ENCODE peak calls at places on chromosome 20, in eight cellular contexts. W is epithelial cell of esophagus, D is heart left ventricle, C is sigmoid colon, F is cardiac muscle cell, N is pancreas, I is OCI-LY7, Z is heart right ventricle. U is an unnamed sample.

GRCh38 chr20:58829531-58829941 is 21.2 kb downstream of the GNAS-AS1 start:
- DNase-seq in D (peak; percentile 60), F (peak; percentile 25), Z (peak; percentile 49), I (no peak), W (peak; percentile 20), C (no peak), N (no peak), U (peak; percentile 34)

GRCh38 chr20:44731657-44732056 is 14.0 kb upstream of the KCNK15 start:
- DNase-seq in C (no peak), D (no peak), W (no peak), Z (no peak), F (no peak), N (no peak), I (no peak), U (no peak)

GRCh38 chr20:59385461-59385860 is 85.0 kb downstream of the EDN3 start:
- DNase-seq in I (no peak), W (no peak), Z (no peak), N (no peak), F (no peak), D (no peak), C (no peak), U (no peak)

GRCh38 chr20:33890557-33890956 is 79.4 kb downstream of the CHMP4B start:
- DNase-seq in D (no peak), I (no peak), F (no peak), C (no peak), N (no peak), Z (no peak), W (no peak), U (no peak)

GRCh38 chr20:6818033-6818808 is 50.7 kb downstream of the BMP2 start:
- DNase-seq in Z (no peak), C (no peak), I (no peak), D (no peak), W (peak; percentile 6), N (no peak), F (peak; percentile 24), U (no peak)

GRCh38 chr20:4162766-4163165 is 147.4 kb upstream of the RNF24 start:
- DNase-seq in F (no peak), Z (no peak), I (no peak), N (no peak), W (no peak), C (no peak), D (no peak), U (no peak)

GRCh38 chr20:49747707-49748524 is 34.2 kb upstream of the B4GALT5 start:
- DNase-seq in C (peak; percentile 97), D (peak; percentile 91), I (no peak), N (peak; percentile 57), Z (peak; percentile 93), W (no peak), F (peak; percentile 96), U (peak; percentile 86)

GRCh38 chr20:661474-662288 is 8.7 kb upstream of the SRXN1 start:
- DNase-seq in D (no peak), C (no peak), I (no peak), W (peak; percentile 64), F (no peak), N (no peak), Z (no peak), U (no peak)

GRCh38 chr20:346640-347316 is at the start of gene NRSN2:
- DNase-seq in I (no peak), F (peak; percentile 72), W (no peak), Z (peak; percentile 70), D (peak; percentile 74), N (peak; percentile 53), C (peak; percentile 85), U (peak; percentile 66)

GRCh38 chr20:19975436-19975799 is 41.7 kb upstream of the NAA20 start:
- DNase-seq in D (no peak), N (peak; percentile 55), I (no peak), F (peak; percentile 52), W (no peak), C (peak; percentile 77), Z (peak; percentile 40), U (peak; percentile 62)

GRCh38 chr20:7822772-7823171 is 117.5 kb downstream of the HAO1 start:
- DNase-seq in D (no peak), I (no peak), Z (no peak), F (no peak), N (no peak), C (no peak), W (no peak), U (no peak)

GRCh38 chr20:34129518-34130162 is 17.6 kb upstream of the EIF2S2 start:
- DNase-seq in I (peak; percentile 84), Z (peak; percentile 64), N (peak; percentile 47), F (peak; percentile 83), C (peak; percentile 70), W (peak; percentile 77), D (peak; percentile 52), U (peak; percentile 69)

GRCh38 chr20:46903256-46903655 is 8.6 kb downstream of the EYA2 start:
- DNase-seq in C (no peak), F (no peak), Z (no peak), W (no peak), N (no peak), I (no peak), D (no peak), U (no peak)

GRCh38 chr20:25081065-25081729 is 744 bp downstream of the VSX1 start:
- DNase-seq in F (peak; percentile 26), N (no peak), I (no peak), W (peak; percentile 44), Z (no peak), C (no peak), D (no peak), U (no peak)

GRCh38 chr20:38866265-38867061 is 59.8 kb upstream of the FAM83D start:
- DNase-seq in N (no peak), W (no peak), F (no peak), Z (no peak), I (no peak), C (no peak), D (no peak), U (no peak)

GRCh38 chr20:51089840-51090239 is 66.9 kb upstream of the KCNG1 start:
- DNase-seq in I (no peak), D (no peak), N (no peak), F (no peak), C (no peak), Z (no peak), W (no peak), U (no peak)

GRCh38 chr20:49819702-49820101 is 7.1 kb downstream of the SLC9A8 start:
- DNase-seq in D (no peak), F (no peak), I (no peak), Z (no peak), W (no peak), N (no peak), C (no peak), U (no peak)

GRCh38 chr20:275791-276190 is 14.8 kb downstream of the C20orf96 start:
- DNase-seq in D (no peak), N (no peak), W (no peak), I (no peak), Z (no peak), C (no peak), F (no peak), U (no peak)

GRCh38 chr20:48697845-48698491 is 129.8 kb downstream of the PREX1 start:
- DNase-seq in D (peak; percentile 81), W (peak; percentile 75), N (peak; percentile 52), F (peak; percentile 94), I (no peak), C (peak; percentile 75), Z (peak; percentile 79), U (peak; percentile 87)
- TF ChIP-seq CTCF in D (no peak), W (no peak), N (no peak), F (no peak), I (no peak), C (no peak), Z (no peak), U (no peak)

GRCh38 chr20:63978319-63979220 is 872 bp downstream of the SAMD10 start:
- DNase-seq in I (peak; percentile 84), N (peak; percentile 85), D (peak; percentile 86), F (peak; percentile 49), Z (peak; percentile 82), C (peak; percentile 85), W (peak; percentile 83), U (peak; percentile 33)

GRCh38 chr20:63979221-63979548 is 257 bp downstream of the SAMD10 start:
- DNase-seq in Z (no peak), D (no peak), F (no peak), N (no peak), W (no peak), C (no peak), I (no peak), U (no peak)

GRCh38 chr20:63976980-63977391 is 2.5 kb downstream of the SAMD10 start:
- DNase-seq in W (no peak), C (peak; percentile 57), I (no peak), F (no peak), Z (no peak), N (no peak), D (peak; percentile 8), U (no peak)

GRCh38 chr20:63979549-63980316 is at the start of gene SAMD10:
- DNase-seq in D (peak; percentile 58), F (peak; percentile 37), C (no peak), N (no peak), W (peak; percentile 42), I (peak; percentile 73), Z (peak; percentile 62), U (no peak)

GRCh38 chr20:63977392-63978276 is 1.8 kb downstream of the SAMD10 start:
- DNase-seq in Z (peak; percentile 10), F (peak; percentile 75), W (peak; percentile 73), N (no peak), I (no peak), D (peak; percentile 19), C (peak; percentile 66), U (peak; percentile 32)
- H3K4me3 ChIP-seq in Z (no peak overlapping the region), F (no peak overlapping the region), W (no peak overlapping the region), N (no peak overlapping the region), I (peak overlapping the region; percentile 82), D (no peak overlapping the region), C (no peak overlapping the region), U (no peak overlapping the region)

GRCh38 chr20:35561671-35562070 is 19.8 kb downstream of the ERGIC3 start:
- DNase-seq in C (no peak), D (no peak), F (no peak), W (peak; percentile 27), N (no peak), I (peak; percentile 69), Z (no peak), U (no peak)
- TF ChIP-seq CTCF in C (no peak), D (no peak), F (no peak), W (no peak), N (no peak), I (peak; percentile 13), Z (no peak), U (no peak)

GRCh38 chr20:52975024-52975732 is 3.0 kb downstream of the TSHZ2 start:
- DNase-seq in W (no peak), I (no peak), F (peak; percentile 56), D (no peak), Z (no peak), C (no peak), N (no peak), U (no peak)
- H3K4me3 ChIP-seq in W (peak overlapping the region; percentile 73), I (no peak overlapping the region), F (peak overlapping the region; percentile 93), D (peak overlapping the region; percentile 63), Z (peak overlapping the region; percentile 4), C (peak overlapping the region; percentile 52), N (no peak overlapping the region), U (peak overlapping the region; percentile 75)

DNA sequence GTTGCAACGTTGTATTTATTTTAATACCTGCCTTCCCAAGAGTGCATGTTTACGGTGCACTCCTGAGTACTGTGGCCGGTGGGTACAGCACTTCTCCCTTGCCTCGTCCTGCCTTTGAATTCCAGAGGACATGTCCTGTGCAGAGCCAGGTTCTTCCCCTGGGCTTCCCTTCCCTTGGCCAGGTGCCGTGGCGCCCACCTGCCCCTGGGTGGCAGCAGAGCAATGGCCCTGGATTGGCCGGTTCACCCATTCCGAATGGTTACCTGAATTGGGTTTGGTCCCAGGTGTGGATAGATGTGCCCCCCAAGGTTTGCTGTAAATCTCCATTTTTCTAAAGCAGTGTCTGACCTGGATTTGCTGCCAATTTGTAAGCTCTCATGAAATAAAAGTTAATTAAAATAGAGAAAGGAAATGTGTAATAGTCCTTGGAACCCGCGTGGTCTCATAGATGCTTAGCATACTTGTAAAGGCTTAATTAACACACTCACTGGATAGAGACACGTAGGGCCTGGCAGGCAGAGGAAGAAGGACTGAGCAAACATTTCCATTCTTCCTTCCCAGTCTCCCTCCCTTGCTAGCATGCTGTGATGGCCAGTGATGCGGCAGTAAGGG is 40.6 kb downstream of the DTD1 start:
- DNase-seq in Z (no peak), F (no peak), C (no peak), D (no peak), I (peak; percentile 22), N (no peak), W (peak; percentile 27), U (no peak)
- TF ChIP-seq CTCF in Z (peak; percentile 40), F (peak; percentile 47), C (peak; percentile 12), D (peak; percentile 50), I (peak; percentile 86), N (peak; percentile 18), W (peak; percentile 68), U (peak; percentile 50)

U was measured in AG10803.